ENCODE peak calls at places on chromosome 9, in seven cellular contexts. One of them, this sample, is unnamed.

GRCh38 chr9:71250626-71251025 is 129.2 kb upstream of the TRPM3 start:
- DNase-seq in upper lobe of right lung: no peak
- DNase-seq in K562: no peak
- DNase-seq in AG04450: no peak
- DNase-seq in kidney epithelial cell: no peak
- DNase-seq in body of pancreas: no peak
- DNase-seq in A549: no peak
- DNase-seq in this sample: peak

GRCh38 chr9:120891255-120891954 is 14.4 kb upstream of the PHF19 start:
- DNase-seq in AG04450: no peak
- DNase-seq in A549: no peak
- DNase-seq in K562: peak
- DNase-seq in body of pancreas: no peak
- DNase-seq in kidney epithelial cell: no peak
- DNase-seq in upper lobe of right lung: no peak
- DNase-seq in this sample: no peak

GRCh38 chr9:125995706-125996105 is 248.5 kb downstream of the PBX3 start:
- DNase-seq in AG04450: no peak
- DNase-seq in kidney epithelial cell: no peak
- DNase-seq in upper lobe of right lung: peak
- DNase-seq in K562: no peak
- DNase-seq in body of pancreas: no peak
- DNase-seq in A549: no peak
- DNase-seq in this sample: no peak

GRCh38 chr9:28234899-28235277 is 661.6 kb upstream of the C9orf72 start:
- DNase-seq in A549: no peak
- DNase-seq in upper lobe of right lung: no peak
- DNase-seq in body of pancreas: no peak
- DNase-seq in K562: no peak
- DNase-seq in AG04450: no peak
- DNase-seq in kidney epithelial cell: peak
- DNase-seq in this sample: no peak

GRCh38 chr9:87889065-87889881 is 6.6 kb downstream of the SPATA31E1 start:
- DNase-seq in AG04450: no peak
- DNase-seq in K562: no peak
- DNase-seq in body of pancreas: no peak
- DNase-seq in upper lobe of right lung: peak
- DNase-seq in kidney epithelial cell: no peak
- DNase-seq in A549: no peak
- DNase-seq in this sample: no peak

GRCh38 chr9:23663536-23663935 is 162.5 kb downstream of the ELAVL2 start:
- DNase-seq in kidney epithelial cell: no peak
- DNase-seq in A549: no peak
- DNase-seq in K562: no peak
- DNase-seq in body of pancreas: no peak
- DNase-seq in upper lobe of right lung: no peak
- DNase-seq in AG04450: no peak
- DNase-seq in this sample: no peak

GRCh38 chr9:117903453-117903852 is 199.2 kb downstream of the TLR4 start:
- DNase-seq in kidney epithelial cell: no peak
- DNase-seq in A549: no peak
- DNase-seq in K562: no peak
- DNase-seq in upper lobe of right lung: no peak
- DNase-seq in body of pancreas: no peak
- DNase-seq in AG04450: no peak
- DNase-seq in this sample: no peak

GRCh38 chr9:92176068-92176799 is 61.0 kb upstream of the SPTLC1 start:
- DNase-seq in K562: peak
- DNase-seq in A549: no peak
- DNase-seq in upper lobe of right lung: no peak
- DNase-seq in body of pancreas: no peak
- DNase-seq in kidney epithelial cell: no peak
- DNase-seq in AG04450: no peak
- DNase-seq in this sample: no peak

GRCh38 chr9:119689879-119690278 is 320.6 kb upstream of the BRINP1 start:
- DNase-seq in kidney epithelial cell: no peak
- DNase-seq in AG04450: no peak
- DNase-seq in A549: no peak
- DNase-seq in upper lobe of right lung: no peak
- DNase-seq in K562: no peak
- DNase-seq in body of pancreas: no peak
- DNase-seq in this sample: peak

GRCh38 chr9:18490591-18491370 is 16.8 kb downstream of the ADAMTSL1 start:
- DNase-seq in upper lobe of right lung: no peak
- DNase-seq in kidney epithelial cell: peak
- DNase-seq in body of pancreas: no peak
- DNase-seq in K562: no peak
- DNase-seq in AG04450: peak
- DNase-seq in A549: no peak
- DNase-seq in this sample: no peak

GRCh38 chr9:33818167-33818831 is 1.3 kb downstream of the UBE2R2 start:
- DNase-seq in kidney epithelial cell: no peak
- DNase-seq in body of pancreas: no peak
- DNase-seq in A549: no peak
- DNase-seq in AG04450: no peak
- DNase-seq in upper lobe of right lung: no peak
- DNase-seq in K562: no peak
- DNase-seq in this sample: no peak

GRCh38 chr9:16515207-16515606 is 355.3 kb downstream of the BNC2 start:
- DNase-seq in kidney epithelial cell: no peak
- DNase-seq in upper lobe of right lung: no peak
- DNase-seq in A549: no peak
- DNase-seq in body of pancreas: no peak
- DNase-seq in AG04450: no peak
- DNase-seq in K562: no peak
- DNase-seq in this sample: peak

DNA sequence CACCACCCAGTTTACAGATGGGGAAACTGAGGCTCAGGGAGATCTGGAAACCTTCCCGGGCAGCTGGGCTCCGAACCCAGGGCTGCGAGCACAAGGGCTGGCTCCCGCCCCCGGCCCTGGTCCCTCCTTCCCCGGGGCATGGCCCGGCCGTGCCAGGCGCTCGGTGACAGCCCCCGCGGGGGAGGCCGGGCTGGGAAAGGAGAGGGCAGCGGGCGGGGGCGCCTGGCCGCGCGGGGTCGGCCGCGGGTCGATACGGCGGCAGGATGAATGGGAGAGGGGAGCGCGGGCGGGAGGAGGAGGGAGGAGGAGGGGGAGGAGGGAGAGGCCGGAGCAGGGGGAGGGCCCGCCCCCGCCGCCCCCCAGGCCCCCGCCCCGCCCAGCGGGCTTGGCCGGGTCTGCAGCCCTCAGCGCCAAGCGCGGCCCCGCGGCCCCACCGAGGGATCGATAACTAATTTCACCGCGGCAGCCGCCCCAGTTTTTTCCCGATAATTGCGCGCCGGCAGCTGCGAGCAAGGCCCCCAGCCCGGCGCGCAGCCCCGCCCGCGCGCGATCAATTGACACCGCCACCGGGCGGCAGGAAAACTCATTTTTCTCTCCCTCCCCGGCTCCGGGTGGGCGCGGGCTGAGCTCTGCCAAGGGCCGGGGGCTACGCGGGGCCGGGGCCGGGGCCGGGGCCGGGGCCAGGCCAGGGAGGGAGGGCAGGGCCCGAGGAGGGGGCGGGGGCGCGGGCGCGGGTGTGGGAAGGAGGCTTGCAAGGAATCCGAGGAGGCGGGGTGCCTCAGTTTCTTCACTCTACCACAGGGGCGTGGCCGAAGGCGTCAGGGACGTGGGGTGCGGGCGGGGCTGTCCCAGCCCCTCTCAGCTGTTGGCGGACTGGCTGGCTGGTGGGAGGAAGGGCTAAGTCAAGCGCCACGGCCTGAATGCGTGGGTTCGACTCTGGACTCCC is 52.1 kb downstream of the C9orf50 start:
- DNase-seq in AG04450: no peak
- DNase-seq in body of pancreas: peak
- DNase-seq in A549: peak
- DNase-seq in K562: peak
- DNase-seq in upper lobe of right lung: peak
- DNase-seq in kidney epithelial cell: no peak
- DNase-seq in this sample: peak
- TF ChIP-seq CTCF in AG04450: no peak
- TF ChIP-seq CTCF in body of pancreas: no peak
- TF ChIP-seq CTCF in A549: no peak
- TF ChIP-seq CTCF in K562: no peak
- TF ChIP-seq CTCF in upper lobe of right lung: no peak
- TF ChIP-seq CTCF in kidney epithelial cell: no peak
- TF ChIP-seq CTCF in this sample: no peak

GRCh38 chr9:15485836-15486678 is 24.7 kb downstream of the PSIP1 start:
- DNase-seq in kidney epithelial cell: no peak
- DNase-seq in body of pancreas: no peak
- DNase-seq in upper lobe of right lung: no peak
- DNase-seq in AG04450: no peak
- DNase-seq in A549: peak
- DNase-seq in K562: no peak
- DNase-seq in this sample: no peak
- TF ChIP-seq CTCF in kidney epithelial cell: peak
- TF ChIP-seq CTCF in body of pancreas: no peak
- TF ChIP-seq CTCF in upper lobe of right lung: peak
- TF ChIP-seq CTCF in AG04450: peak
- TF ChIP-seq CTCF in A549: peak
- TF ChIP-seq CTCF in K562: peak
- TF ChIP-seq CTCF in this sample: no peak

DNA sequence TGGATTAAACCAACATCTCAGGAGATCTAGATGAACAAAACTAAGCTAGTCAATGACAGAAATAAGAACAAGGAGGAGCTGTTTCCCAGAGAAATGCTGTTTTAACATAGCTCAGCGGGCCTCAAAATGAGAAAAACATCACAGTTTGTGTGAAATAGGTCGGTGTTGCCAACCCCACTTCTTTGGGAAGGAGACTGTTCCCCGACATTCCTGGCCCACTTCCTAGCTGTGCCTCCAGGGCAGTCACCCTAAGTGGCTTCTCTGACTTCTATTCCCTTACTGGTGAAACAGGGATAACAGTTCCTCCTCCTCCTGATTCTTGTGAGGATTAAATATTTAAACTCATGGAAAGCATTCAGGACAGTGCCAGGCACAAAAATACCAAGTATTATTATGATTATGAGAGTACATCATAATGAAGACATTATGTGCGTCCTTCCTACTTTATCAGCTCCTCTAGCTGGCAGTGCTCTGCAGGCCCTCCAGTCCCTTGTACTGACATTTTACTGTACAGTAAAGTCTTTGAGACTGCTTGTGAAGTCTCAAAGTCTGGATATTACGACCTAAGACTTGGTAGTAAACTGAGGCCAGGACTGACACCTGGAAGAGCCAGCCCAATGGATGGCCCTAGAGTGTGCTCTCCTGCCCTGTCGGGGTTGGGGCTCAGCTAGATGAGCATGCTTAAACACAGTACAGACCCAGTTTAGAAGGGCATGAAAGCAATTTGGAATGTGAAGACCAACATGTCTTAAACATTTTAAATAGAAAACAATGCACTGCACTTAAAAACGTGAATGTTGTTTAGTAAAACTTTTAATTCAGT is 7.3 kb downstream of the ISCA1 start:
- DNase-seq in A549: no peak
- DNase-seq in body of pancreas: no peak
- DNase-seq in kidney epithelial cell: no peak
- DNase-seq in upper lobe of right lung: no peak
- DNase-seq in AG04450: no peak
- DNase-seq in K562: no peak
- DNase-seq in this sample: no peak
- TF ChIP-seq CTCF in A549: no peak
- TF ChIP-seq CTCF in body of pancreas: no peak
- TF ChIP-seq CTCF in kidney epithelial cell: no peak
- TF ChIP-seq CTCF in upper lobe of right lung: no peak
- TF ChIP-seq CTCF in AG04450: no peak
- TF ChIP-seq CTCF in K562: no peak
- TF ChIP-seq CTCF in this sample: no peak

GRCh38 chr9:133470427-133470924 is 8.4 kb downstream of the SLC2A6 start:
- DNase-seq in kidney epithelial cell: no peak
- DNase-seq in AG04450: no peak
- DNase-seq in A549: no peak
- DNase-seq in upper lobe of right lung: no peak
- DNase-seq in K562: no peak
- DNase-seq in body of pancreas: no peak
- DNase-seq in this sample: no peak
- TF ChIP-seq CTCF in kidney epithelial cell: no peak
- TF ChIP-seq CTCF in AG04450: no peak
- TF ChIP-seq CTCF in A549: no peak
- TF ChIP-seq CTCF in upper lobe of right lung: no peak
- TF ChIP-seq CTCF in K562: no peak
- TF ChIP-seq CTCF in body of pancreas: no peak
- TF ChIP-seq CTCF in this sample: no peak

GRCh38 chr9:128771745-128772519 is at the start of gene ZER1:
- DNase-seq in body of pancreas: peak
- DNase-seq in A549: peak
- DNase-seq in K562: peak
- DNase-seq in AG04450: peak
- DNase-seq in upper lobe of right lung: peak
- DNase-seq in kidney epithelial cell: no peak
- DNase-seq in this sample: peak
- TF ChIP-seq CTCF in body of pancreas: no peak
- TF ChIP-seq CTCF in A549: no peak
- TF ChIP-seq CTCF in K562: peak
- TF ChIP-seq CTCF in AG04450: no peak
- TF ChIP-seq CTCF in upper lobe of right lung: no peak
- TF ChIP-seq CTCF in kidney epithelial cell: no peak
- TF ChIP-seq CTCF in this sample: no peak

GRCh38 chr9:130732131-130732530 is 38.6 kb downstream of the EXOSC2 start:
- DNase-seq in upper lobe of right lung: no peak
- DNase-seq in body of pancreas: no peak
- DNase-seq in kidney epithelial cell: no peak
- DNase-seq in K562: peak
- DNase-seq in A549: no peak
- DNase-seq in AG04450: no peak
- DNase-seq in this sample: no peak
- TF ChIP-seq CTCF in upper lobe of right lung: peak
- TF ChIP-seq CTCF in body of pancreas: no peak
- TF ChIP-seq CTCF in kidney epithelial cell: peak
- TF ChIP-seq CTCF in K562: no peak
- TF ChIP-seq CTCF in A549: peak
- TF ChIP-seq CTCF in AG04450: peak
- TF ChIP-seq CTCF in this sample: no peak

DNA sequence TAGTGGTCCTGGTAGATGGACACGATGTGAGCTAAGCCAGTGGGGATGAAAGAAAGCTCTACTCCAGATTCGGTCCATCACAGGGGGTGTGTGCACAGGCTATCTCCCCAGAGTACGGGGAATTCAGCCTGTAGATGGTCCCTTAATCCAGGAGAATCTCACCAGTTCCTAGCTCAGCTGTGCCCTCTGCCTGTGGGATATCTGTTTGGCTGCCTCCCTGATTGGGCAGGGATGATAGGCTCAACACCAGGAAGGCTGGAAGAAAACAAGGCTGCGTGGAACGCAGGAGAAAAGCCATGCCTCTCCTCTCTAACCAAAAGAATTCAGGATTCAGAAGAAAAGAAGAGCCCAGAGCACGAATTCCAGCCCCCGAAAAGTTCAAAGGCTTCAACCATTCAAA is 40.9 kb downstream of the VLDLR start:
- DNase-seq in body of pancreas: peak
- DNase-seq in K562: no peak
- DNase-seq in upper lobe of right lung: no peak
- DNase-seq in kidney epithelial cell: no peak
- DNase-seq in AG04450: no peak
- DNase-seq in A549: no peak
- DNase-seq in this sample: no peak
- TF ChIP-seq CTCF in body of pancreas: peak
- TF ChIP-seq CTCF in K562: no peak
- TF ChIP-seq CTCF in upper lobe of right lung: no peak
- TF ChIP-seq CTCF in kidney epithelial cell: no peak
- TF ChIP-seq CTCF in AG04450: no peak
- TF ChIP-seq CTCF in A549: peak
- TF ChIP-seq CTCF in this sample: no peak

GRCh38 chr9:98989036-98990000 is 45.6 kb downstream of the COL15A1 start:
- DNase-seq in upper lobe of right lung: no peak
- DNase-seq in body of pancreas: no peak
- DNase-seq in K562: no peak
- DNase-seq in kidney epithelial cell: peak
- DNase-seq in A549: peak
- DNase-seq in AG04450: peak
- DNase-seq in this sample: no peak
- TF ChIP-seq CTCF in upper lobe of right lung: no peak
- TF ChIP-seq CTCF in body of pancreas: no peak
- TF ChIP-seq CTCF in K562: no peak
- TF ChIP-seq CTCF in kidney epithelial cell: peak
- TF ChIP-seq CTCF in A549: peak
- TF ChIP-seq CTCF in AG04450: peak
- TF ChIP-seq CTCF in this sample: no peak